ENCODE peak calls at places on chromosomes 1 and 21, in seven cellular contexts. K is GM20000; W is CD8-positive, alpha-beta T cell; X is right atrium auricular region; I is mesothelial cell of epicardium; J is body of pancreas; C is heart left ventricle. F is an unnamed sample.
A peak's percentile ranks its signal among the peaks of the same experiment; 100 is the strongest.

GRCh38 chr1:902023-902422 is 21.7 kb upstream of the SAMD11 start:
- DNase-seq in C (no peak), W (no peak), K (no peak), J (no peak), X (peak; percentile 52), I (no peak), F (no peak)

GRCh38 chr1:12436345-12436658 is 181.7 kb downstream of the DHRS3 start:
- DNase-seq in X (no peak), J (no peak), W (no peak), C (no peak), K (no peak), I (no peak), F (no peak)

GRCh38 chr1:93980881-93981280 is 71.7 kb upstream of the GCLM start:
- DNase-seq in W (no peak), I (no peak), J (no peak), X (no peak), C (no peak), K (no peak), F (no peak)

GRCh38 chr1:172005856-172006255 is 164.6 kb downstream of the DNM3 start:
- DNase-seq in W (no peak), K (no peak), J (peak; percentile 13), X (no peak), C (no peak), I (no peak), F (no peak)

GRCh38 chr1:103492003-103492665 is 33.4 kb upstream of the RNPC3 start:
- DNase-seq in K (no peak), C (no peak), I (no peak), J (no peak), X (no peak), W (no peak), F (no peak)

GRCh38 chr1:26582836-26583460 is 53.4 kb downstream of the RPS6KA1 start:
- DNase-seq in K (peak; percentile 72), J (no peak), W (no peak), I (no peak), X (peak; percentile 61), C (peak; percentile 37), F (peak; percentile 74)

GRCh38 chr1:60044881-60045280 is 28.7 kb downstream of the C1orf87 start:
- DNase-seq in I (no peak), W (no peak), J (no peak), C (no peak), X (no peak), K (no peak), F (no peak)

GRCh38 chr1:77655431-77655974 is 27.0 kb downstream of the ZZZ3 start:
- DNase-seq in K (no peak), J (peak; percentile 67), C (no peak), I (no peak), X (no peak), W (no peak), F (peak; percentile 20)

GRCh38 chr1:236913371-236914037 is 90.7 kb downstream of the MT1HL1 start:
- DNase-seq in I (no peak), C (no peak), W (no peak), X (no peak), K (no peak), J (no peak), F (no peak)

GRCh38 chr21:45898781-45899180 is 82.8 kb upstream of the COL6A1 start:
- DNase-seq in J (no peak), K (no peak), I (no peak), X (no peak), W (no peak), C (peak; percentile 6), F (no peak)

GRCh38 chr1:231527586-231528174 is 789 bp upstream of the TSNAX start:
- DNase-seq in C (peak; percentile 37), W (no peak), X (no peak), I (no peak), J (peak; percentile 5), K (no peak), F (peak; percentile 28)

DNA sequence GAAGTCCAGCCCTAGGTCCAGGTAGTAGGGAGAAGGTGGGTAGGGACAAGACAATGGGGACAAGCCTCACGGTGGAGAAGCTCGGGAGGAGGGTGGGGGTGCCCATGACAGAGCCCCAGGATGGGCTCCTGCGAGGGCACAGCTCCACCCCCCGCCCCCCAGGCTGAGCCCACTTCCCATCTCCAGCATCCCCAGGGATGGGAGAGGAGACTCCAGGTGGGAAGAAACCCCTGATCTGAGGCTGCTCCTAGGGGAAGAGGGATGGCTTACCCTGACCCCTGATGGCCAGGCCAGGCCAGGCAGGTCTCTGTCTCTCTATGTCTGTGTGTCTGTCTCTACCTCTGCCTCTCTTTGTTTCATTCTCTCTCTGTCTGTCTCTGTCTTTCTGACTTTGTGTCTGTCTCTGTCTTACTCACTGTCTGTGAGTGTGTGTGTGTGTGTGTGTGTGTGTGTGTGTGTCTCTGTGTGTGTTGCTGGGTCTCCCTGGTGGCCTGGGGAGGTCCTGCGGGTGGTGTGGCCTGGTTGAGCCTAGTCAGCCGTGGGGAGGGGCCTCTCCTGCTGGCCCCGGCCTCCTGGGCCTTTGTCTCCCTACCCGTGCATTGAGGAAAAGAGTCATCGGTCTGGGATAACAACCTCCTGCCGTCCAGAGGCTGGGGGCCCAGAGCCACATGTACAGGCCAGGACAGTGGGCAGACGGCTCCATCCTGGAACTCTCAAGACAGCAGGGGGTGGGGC is 45.7 kb downstream of the WNT9A start:
- DNase-seq in J (no peak), I (no peak), K (no peak), C (peak; percentile 18), W (no peak), X (no peak), F (no peak)
- TF ChIP-seq CTCF in J (no peak), I (no peak), K (no peak), C (no peak), W (no peak), X (no peak), F (no peak)

GRCh38 chr1:19647643-19648042 is 3.5 kb downstream of the NBL1 start:
- DNase-seq in J (no peak), X (no peak), C (no peak), I (no peak), K (peak; percentile 24), W (no peak), F (no peak)

GRCh38 chr1:19648239-19648638 is 4.1 kb downstream of the NBL1 start:
- DNase-seq in I (no peak), W (no peak), K (peak; percentile 16), C (no peak), X (no peak), J (no peak), F (no peak)

GRCh38 chr1:19646771-19647319 is 2.7 kb downstream of the NBL1 start:
- DNase-seq in W (no peak), X (no peak), C (no peak), J (no peak), I (no peak), K (no peak), F (no peak)

GRCh38 chr1:19650416-19651140 is 6.5 kb downstream of the NBL1 start:
- DNase-seq in W (no peak), X (no peak), J (no peak), I (no peak), K (no peak), C (no peak), F (no peak)

GRCh38 chr1:19648689-19649088 is 4.6 kb downstream of the NBL1 start:
- DNase-seq in C (no peak), J (no peak), I (no peak), W (no peak), K (peak; percentile 28), X (no peak), F (no peak)
- TF ChIP-seq CTCF in C (peak; percentile 12), J (no peak), I (no peak), W (no peak), K (peak; percentile 9), X (no peak), F (no peak)

DNA sequence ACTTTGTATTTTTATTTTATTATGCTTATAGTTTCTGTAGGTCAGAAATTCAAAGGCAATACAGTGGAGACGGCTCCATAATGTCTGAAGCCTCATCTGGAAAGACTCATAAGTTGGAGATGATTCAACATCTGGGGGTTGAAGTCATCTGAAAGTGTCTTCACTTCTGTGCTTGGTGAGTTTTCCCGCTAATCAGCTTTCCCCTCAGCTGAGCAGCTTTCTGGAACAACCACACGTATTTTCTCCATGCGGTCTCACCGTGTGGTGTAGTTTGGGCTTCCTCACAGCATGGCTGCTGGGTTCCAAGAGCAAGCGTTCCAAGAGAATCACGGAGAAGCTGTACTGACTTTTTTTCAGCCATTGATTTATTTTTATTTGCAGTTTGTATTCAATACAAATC is 7.6 kb upstream of the DDI2 start:
- DNase-seq in C (no peak), J (no peak), K (no peak), X (no peak), I (no peak), W (no peak), F (no peak)
- TF ChIP-seq CTCF in C (no peak), J (no peak), K (no peak), X (no peak), I (no peak), W (no peak), F (no peak)

DNA sequence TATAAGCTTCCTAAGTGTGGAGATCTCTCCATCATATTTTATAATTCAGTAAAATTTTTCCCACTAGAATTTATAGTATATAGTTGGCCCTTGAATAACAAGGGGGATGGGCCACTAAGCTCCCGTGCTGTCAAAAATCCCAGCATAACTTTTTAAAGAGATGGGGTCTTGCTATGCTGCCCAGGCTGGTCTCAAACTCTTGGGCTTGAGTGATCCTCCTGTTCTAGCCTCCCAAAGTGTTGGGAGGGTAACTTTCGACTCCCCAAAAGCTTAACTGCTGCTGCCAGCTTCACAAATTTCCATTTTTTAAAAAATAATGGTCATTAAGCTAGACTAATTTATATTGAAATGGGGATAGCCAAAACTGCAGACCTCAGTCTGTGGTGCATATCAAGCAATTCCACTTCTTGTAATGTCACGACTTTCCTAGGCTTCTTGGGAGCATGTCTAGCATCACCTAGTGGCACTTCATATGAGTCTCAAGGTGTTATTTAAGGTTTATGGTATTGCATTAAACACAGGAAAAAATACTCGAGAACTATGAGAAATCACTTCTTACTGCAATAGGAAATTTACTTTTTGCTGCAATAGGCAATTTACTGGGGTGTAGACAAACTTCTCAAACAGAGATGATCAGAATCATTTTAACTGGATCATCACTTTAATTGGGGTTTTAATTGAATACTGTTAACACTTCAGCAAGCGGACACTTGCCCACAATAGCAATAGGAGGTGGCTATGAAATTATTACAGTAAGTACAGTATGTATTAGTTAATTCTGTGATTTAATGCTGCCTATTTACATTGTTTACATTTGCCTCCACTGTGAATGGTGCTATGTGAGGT is 19.3 kb upstream of the ACTA1 start:
- DNase-seq in C (no peak), X (no peak), J (no peak), W (no peak), K (no peak), I (no peak), F (no peak)
- TF ChIP-seq CTCF in C (no peak), X (peak; percentile 25), J (peak; percentile 47), W (no peak), K (no peak), I (no peak), F (peak; percentile 58)

GRCh38 chr1:35860680-35861079 is 22.3 kb upstream of the AGO1 start:
- DNase-seq in K (no peak), W (no peak), I (no peak), J (no peak), C (no peak), X (no peak), F (no peak)

GRCh38 chr1:35855016-35855700 is 27.9 kb upstream of the AGO1 start:
- DNase-seq in C (no peak), I (no peak), J (no peak), X (no peak), W (no peak), K (no peak), F (no peak)

GRCh38 chr1:35856964-35857363 is 26.0 kb upstream of the AGO1 start:
- DNase-seq in K (no peak), J (no peak), W (no peak), C (no peak), I (no peak), X (no peak), F (no peak)

GRCh38 chr1:35852241-35852640 is 30.8 kb upstream of the AGO1 start:
- DNase-seq in I (no peak), C (no peak), K (no peak), X (no peak), J (no peak), W (no peak), F (no peak)

GRCh38 chr1:35857830-35858229 is 25.2 kb upstream of the AGO1 start:
- DNase-seq in W (no peak), I (no peak), J (no peak), K (no peak), X (no peak), C (no peak), F (no peak)
- TF ChIP-seq CTCF in W (no peak), I (no peak), J (no peak), K (peak; percentile 20), X (no peak), C (no peak), F (peak; percentile 33)

F was measured in GM06990.